ENCODE peak calls at places on chromosome 6, in eight cellular contexts. E is cardiac fibroblast; H is activated naive CD8-positive, alpha-beta T cell treated with anti-CD3 and anti-CD28 coated beads, Interleukin-2, amount 50 U/mL, for 24 hours; C is heart left ventricle; M is iPS-NIHi11; P is body of pancreas; Y is T-helper 2 cell; D is foreskin fibroblast. K is an unnamed sample.

GRCh38 chr6:168615837-168616236 is 174.9 kb downstream of the SMOC2 start:
- DNase-seq in D (no peak), E (no peak), H (no peak), M (no peak), C (no peak), Y (no peak), P (no peak), K (no peak)

GRCh38 chr6:137480431-137480830 is 13.8 kb downstream of the OLIG3 start:
- DNase-seq in M (no peak), H (no peak), C (no peak), D (no peak), E (no peak), P (no peak), Y (no peak), K (no peak)

GRCh38 chr6:15596241-15596896 is 66.5 kb downstream of the DTNBP1 start:
- DNase-seq in H (no peak), Y (no peak), P (no peak), D (no peak), C (no peak), M (no peak), E (peak; percentile 45), K (no peak)

GRCh38 chr6:45727824-45728449 is 287.7 kb downstream of the CLIC5 start:
- DNase-seq in E (no peak), P (no peak), H (no peak), D (no peak), M (no peak), Y (no peak), C (no peak), K (no peak)

GRCh38 chr6:14709066-14709670 is 536.7 kb upstream of the JARID2 start:
- DNase-seq in C (no peak), P (no peak), E (no peak), D (peak; percentile 58), Y (no peak), H (no peak), M (no peak), K (no peak)

GRCh38 chr6:45698046-45698445 is 317.6 kb downstream of the CLIC5 start:
- DNase-seq in Y (no peak), M (no peak), P (no peak), D (peak; percentile 81), E (no peak), C (no peak), H (no peak), K (no peak)

GRCh38 chr6:110398778-110399177 is 16.6 kb downstream of the DDO start:
- DNase-seq in H (no peak), C (no peak), M (no peak), Y (no peak), E (peak; percentile 23), P (no peak), D (peak; percentile 54), K (no peak)

GRCh38 chr6:108796875-108797274 is 51.3 kb upstream of the ARMC2 start:
- DNase-seq in M (no peak), Y (no peak), E (no peak), C (no peak), P (no peak), D (no peak), H (no peak), K (no peak)

GRCh38 chr6:102458990-102459389 is 1065.5 kb downstream of the GRIK2 start:
- DNase-seq in M (no peak), C (no peak), Y (no peak), D (no peak), E (no peak), P (no peak), H (no peak), K (no peak)

GRCh38 chr6:167093922-167094432 is 28.9 kb upstream of the CCR6 start:
- DNase-seq in H (peak; percentile 73), C (no peak), E (no peak), Y (peak; percentile 56), P (no peak), D (no peak), M (no peak), K (peak; percentile 48)

GRCh38 chr6:36038120-36038876 is 10.7 kb downstream of the MAPK14 start:
- DNase-seq in Y (no peak), C (no peak), H (no peak), E (peak; percentile 51), D (no peak), M (no peak), P (no peak), K (no peak)

GRCh38 chr6:31010393-31011060 is at the start of gene MUC22:
- DNase-seq in E (peak; percentile 27), M (no peak), P (no peak), C (no peak), D (peak; percentile 49), H (peak; percentile 24), Y (no peak), K (no peak)